ENCODE peak calls at places on chromosomes 5 and 9, in nine cellular contexts. I, G, X, L, Q, J, K, Y and B are unnamed samples. For H3K4me1 and H3K9me3, the result is how much of the 10 kb centered on the place peaks cover.

GRCh38 chr9:89603629-89604462 is 966 bp upstream of the GADD45G start:
- DNase-seq in K (peak), Y (peak), I (no peak), L (peak), X (peak), G (peak), J (no peak), Q (peak), B (peak)

GRCh38 chr9:115296831-115297565 is 179.0 kb upstream of the TNC start:
- DNase-seq in X (no peak), Q (no peak), Y (no peak), L (peak), K (peak), G (no peak), I (no peak), J (no peak), B (no peak)

GRCh38 chr5:157184117-157184516 is 3.5 kb downstream of the ITK start:
- DNase-seq in Q (no peak), X (no peak), G (no peak), I (no peak), Y (no peak), K (no peak), L (no peak), J (no peak), B (no peak)

GRCh38 chr5:129001831-129002626 is 36.7 kb downstream of the SLC27A6 start:
- DNase-seq in J (no peak), I (no peak), K (no peak), L (no peak), G (no peak), Q (no peak), X (no peak), Y (no peak), B (no peak)

GRCh38 chr5:72005676-72006075 is 101.6 kb upstream of the MAP1B start:
- DNase-seq in K (no peak), G (no peak), Y (no peak), Q (no peak), L (no peak), X (no peak), J (no peak), I (no peak), B (peak)

GRCh38 chr5:159163027-159163699 is 46.2 kb downstream of the RNF145 start:
- DNase-seq in G (no peak), J (no peak), X (no peak), Q (no peak), I (no peak), K (peak), Y (no peak), L (no peak), B (no peak)

GRCh38 chr5:125894383-125894782 is 528.8 kb upstream of the GRAMD2B start:
- DNase-seq in K (no peak), J (no peak), Y (peak), Q (no peak), L (no peak), G (no peak), I (no peak), X (no peak), B (no peak)

GRCh38 chr5:138180183-138180782 is 1.4 kb downstream of the KIF20A start:
- DNase-seq in K (peak), J (no peak), L (no peak), Y (no peak), X (no peak), I (peak), G (no peak), Q (no peak), B (peak)

GRCh38 chr5:78974011-78974410 is 11.1 kb downstream of the ARSB start:
- DNase-seq in X (no peak), K (no peak), J (no peak), Y (no peak), L (no peak), G (peak), I (no peak), Q (no peak), B (no peak)

GRCh38 chr5:154444559-154445421 is 1.0 kb upstream of the SAP30L start:
- DNase-seq in J (no peak), X (peak), Q (no peak), G (peak), I (no peak), L (no peak), Y (no peak), K (peak), B (peak)

GRCh38 chr5:150523472-150524350 is 15.8 kb downstream of the NDST1 start:
- DNase-seq in G (peak), I (peak), K (peak), J (no peak), Q (no peak), Y (peak), X (peak), L (peak), B (peak)
- H3K4me1 ChIP-seq in G (half or more), I (under half), K (under half), J (half or more), Q (under half), Y (under half), X (under half), L (under half), B (under half)

GRCh38 chr5:110963495-110963894 is 108.0 kb upstream of the TSLP start:
- DNase-seq in K (no peak), L (no peak), Q (no peak), J (no peak), Y (no peak), I (no peak), G (no peak), X (no peak), B (no peak)
- H3K9me3 ChIP-seq in K (under half), L (under half), Q (under half), J (under half), Y (under half), I (under half), G (under half), X (under half), B (under half)

GRCh38 chr9:84807870-84808385 is 138.4 kb downstream of the NTRK2 start:
- DNase-seq in L (no peak), I (no peak), G (no peak), K (no peak), X (no peak), Y (no peak), Q (no peak), J (no peak), B (no peak)
- H3K4me1 ChIP-seq in L (under half), I (under half), G (under half), K (under half), X (under half), Y (under half), Q (under half), J (under half), B (under half)

DNA sequence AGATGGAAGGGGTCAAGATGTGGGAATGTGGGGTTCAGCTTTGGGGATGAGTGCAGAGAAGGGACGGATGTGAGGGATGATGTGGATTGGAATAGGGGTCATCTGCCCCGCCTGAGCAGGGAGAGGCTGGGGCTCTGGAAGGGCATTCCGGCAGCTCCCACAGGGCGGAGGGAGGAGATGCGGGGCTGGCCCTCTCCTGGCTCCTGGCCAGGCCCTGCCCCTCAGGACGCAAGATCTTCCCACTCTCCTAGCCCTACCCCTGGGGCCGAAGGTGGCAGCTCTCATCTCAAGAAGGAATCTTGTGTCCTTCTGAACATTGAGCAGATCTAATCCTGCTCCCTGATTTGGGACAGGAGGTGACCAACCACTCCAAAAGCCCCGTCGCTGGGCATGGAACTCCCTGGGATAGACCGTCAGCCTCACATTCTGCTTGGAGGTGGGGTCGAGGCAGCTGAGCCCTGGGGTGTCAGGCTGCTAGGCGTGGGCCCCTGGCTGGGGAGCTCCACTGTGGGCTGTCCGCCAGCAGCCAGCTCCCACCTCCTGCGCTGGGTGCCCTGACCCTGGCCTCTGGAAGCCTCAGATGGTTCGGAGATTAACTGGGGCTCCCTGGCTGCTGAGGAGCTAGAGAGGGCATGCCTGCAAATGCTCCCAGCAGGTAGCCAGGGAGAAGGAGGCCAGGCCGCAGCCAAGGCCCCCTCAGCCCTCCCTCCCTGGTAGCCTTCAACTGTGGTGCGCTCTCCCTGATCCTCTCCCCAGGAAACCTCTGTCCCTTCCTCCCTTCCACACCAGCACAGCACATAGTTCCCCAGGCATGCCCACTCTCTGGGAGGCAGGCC is 125.3 kb downstream of the ZNF354C start:
- DNase-seq in L (no peak), K (no peak), G (no peak), J (no peak), Q (no peak), Y (no peak), X (no peak), I (no peak), B (no peak)
- H3K9me3 ChIP-seq in L (under half), K (under half), G (under half), J (under half), Q (under half), Y (under half), X (under half), I (under half), B (under half)